ENCODE peak calls at places on chromosome X, in six cellular contexts. I is stomach; D is GM23248; H is thyroid gland; S is CD8-positive, alpha-beta memory T cell; X is left ventricle myocardium inferior. O is an unnamed sample. For H3K36me3, the result is how much of the 10 kb centered on the place peaks cover.

GRCh38 chrX:123959281-123960063 is 2.0 kb upstream of the STAG2 start:
- DNase-seq in I (peak), S (peak), X (peak), D (peak), H (peak), O (peak)

GRCh38 chrX:1391707-1392375 is at the start of gene SLC25A6:
- DNase-seq in D (peak), S (peak), X (peak), H (peak), I (peak), O (peak)

GRCh38 chrX:152989292-152989658 is 4.6 kb downstream of the PNMA5 start:
- DNase-seq in X (no peak), D (peak), S (no peak), I (no peak), H (no peak), O (no peak)

GRCh38 chrX:11591712-11592351 is 73.9 kb downstream of the ARHGAP6 start:
- DNase-seq in I (no peak), D (no peak), X (no peak), S (no peak), H (no peak), O (no peak)

GRCh38 chrX:109327271-109327670 is 154.6 kb downstream of the GUCY2F start:
- DNase-seq in I (no peak), D (no peak), X (no peak), H (no peak), S (no peak), O (no peak)

GRCh38 chrX:21528076-21528475 is 130.1 kb downstream of the KLHL34 start:
- DNase-seq in X (no peak), S (no peak), D (peak), H (no peak), I (no peak), O (no peak)

GRCh38 chrX:131073607-131074006 is 15.5 kb downstream of the ARHGAP36 start:
- DNase-seq in D (no peak), X (no peak), I (no peak), S (no peak), H (no peak), O (no peak)

GRCh38 chrX:151776113-151776790 is 41.7 kb downstream of the CNGA2 start:
- DNase-seq in H (no peak), D (peak), S (no peak), I (no peak), X (peak), O (no peak)

GRCh38 chrX:107025538-107025937 is 25.5 kb upstream of the MORC4 start:
- DNase-seq in S (no peak), D (peak), H (no peak), X (no peak), I (no peak), O (no peak)

GRCh38 chrX:37371578-37371981 is 22.4 kb downstream of the PRRG1 start:
- DNase-seq in H (peak), X (peak), D (peak), S (no peak), I (no peak), O (peak)

GRCh38 chrX:13110427-13111324 is 66.3 kb upstream of the FAM9C start:
- DNase-seq in D (peak), X (peak), H (no peak), S (no peak), I (no peak), O (peak)

GRCh38 chrX:15055146-15055930 is 182.1 kb downstream of the MOSPD2 start:
- DNase-seq in H (no peak), X (no peak), D (peak), S (no peak), I (no peak), O (no peak)

GRCh38 chrX:1190596-1191145 is 21.8 kb downstream of the CRLF2 start:
- DNase-seq in S (no peak), I (no peak), H (no peak), X (no peak), D (no peak), O (no peak)

GRCh38 chrX:79094075-79094832 is 50.2 kb upstream of the GPR174 start:
- DNase-seq in D (no peak), H (no peak), X (no peak), S (no peak), I (no peak), O (no peak)

GRCh38 chrX:21943460-21944135 is 3.1 kb downstream of the SMS start:
- DNase-seq in I (no peak), X (no peak), D (peak), S (no peak), H (peak), O (no peak)

GRCh38 chrX:110414679-110415439 is 56.2 kb downstream of the RTL9 start:
- DNase-seq in X (no peak), D (peak), S (no peak), I (no peak), H (no peak), O (no peak)

GRCh38 chrX:139691493-139691842 is 16.5 kb downstream of the MCF2 start:
- DNase-seq in S (no peak), I (no peak), H (peak), X (peak), D (peak), O (no peak)

GRCh38 chrX:75968293-75968692 is 183.2 kb upstream of the MAGEE2 start:
- DNase-seq in S (no peak), D (no peak), H (no peak), I (peak), X (no peak), O (no peak)

GRCh38 chrX:147920161-147920666 is 8.5 kb downstream of the FMR1 start:
- DNase-seq in I (no peak), S (no peak), H (no peak), D (no peak), X (no peak), O (no peak)

GRCh38 chrX:10051866-10052265 is 84.7 kb downstream of the CLDN34 start:
- DNase-seq in I (no peak), X (no peak), H (no peak), D (no peak), S (no peak), O (no peak)

GRCh38 chrX:102934624-102935023 is 2.4 kb upstream of the RAB40AL start:
- DNase-seq in X (no peak), H (peak), D (peak), S (peak), I (peak), O (no peak)

GRCh38 chrX:102345916-102346315 is 93.9 kb downstream of the NXF2B start:
- DNase-seq in X (peak), H (peak), D (peak), S (peak), I (peak), O (peak)

GRCh38 chrX:50697691-50698090 is 116.3 kb downstream of the SHROOM4 start:
- DNase-seq in S (no peak), D (peak), I (no peak), H (no peak), X (no peak), O (no peak)

GRCh38 chrX:13933851-13934250 is 95.8 kb downstream of the GEMIN8 start:
- DNase-seq in I (no peak), S (no peak), X (no peak), D (no peak), H (no peak), O (no peak)

GRCh38 chrX:3501833-3502535 is 155.5 kb upstream of the MXRA5 start:
- DNase-seq in S (no peak), H (peak), I (no peak), X (peak), D (peak), O (no peak)

GRCh38 chrX:31988975-31989374 is 917.1 kb upstream of the FTHL17 start:
- DNase-seq in I (no peak), D (no peak), S (no peak), X (no peak), H (no peak), O (no peak)

GRCh38 chrX:42530027-42530426 is 247.9 kb downstream of the PPP1R2C start:
- DNase-seq in I (no peak), S (no peak), X (no peak), H (no peak), D (peak), O (no peak)

GRCh38 chrX:106951230-106951629 is 31.0 kb downstream of the CLDN2 start:
- DNase-seq in I (no peak), D (no peak), H (no peak), X (no peak), S (no peak), O (no peak)

GRCh38 chrX:138128025-138128671 is 562.2 kb downstream of the ZIC3 start:
- DNase-seq in X (no peak), S (no peak), I (no peak), D (peak), H (no peak), O (no peak)

GRCh38 chrX:137566746-137567473 is 983 bp downstream of the ZIC3 start:
- DNase-seq in H (no peak), I (no peak), D (peak), X (no peak), S (no peak), O (no peak)

GRCh38 chrX:149610511-149610910 is 15.4 kb upstream of the HSFX2 start:
- DNase-seq in X (no peak), H (no peak), D (no peak), S (no peak), I (no peak), O (no peak)

GRCh38 chrX:18617351-18617750 is 54.6 kb downstream of the RS1 start:
- DNase-seq in D (peak), H (no peak), S (no peak), X (no peak), I (no peak), O (peak)

GRCh38 chrX:112839856-112840255 is 775 bp downstream of the AMOT start:
- DNase-seq in H (no peak), D (no peak), I (no peak), S (no peak), X (no peak), O (no peak)
- H3K4me3 ChIP-seq in H (peak), D (peak), I (peak), S (no peak), X (peak), O (peak)

GRCh38 chrX:40068048-40068447 is 29.7 kb downstream of the BCOR start:
- DNase-seq in I (no peak), S (no peak), H (no peak), X (no peak), D (peak), O (no peak)
- H3K36me3 ChIP-seq in I (half or more), S (under half), H (under half), X (under half), D (under half), O (under half)

GRCh38 chrX:33156152-33156726 is 55.1 kb downstream of the DMD start:
- DNase-seq in X (no peak), D (no peak), S (no peak), I (no peak), H (no peak), O (no peak)

GRCh38 chrX:33160273-33160672 is 51.1 kb downstream of the DMD start:
- DNase-seq in D (no peak), I (no peak), H (no peak), X (no peak), S (no peak), O (no peak)

DNA sequence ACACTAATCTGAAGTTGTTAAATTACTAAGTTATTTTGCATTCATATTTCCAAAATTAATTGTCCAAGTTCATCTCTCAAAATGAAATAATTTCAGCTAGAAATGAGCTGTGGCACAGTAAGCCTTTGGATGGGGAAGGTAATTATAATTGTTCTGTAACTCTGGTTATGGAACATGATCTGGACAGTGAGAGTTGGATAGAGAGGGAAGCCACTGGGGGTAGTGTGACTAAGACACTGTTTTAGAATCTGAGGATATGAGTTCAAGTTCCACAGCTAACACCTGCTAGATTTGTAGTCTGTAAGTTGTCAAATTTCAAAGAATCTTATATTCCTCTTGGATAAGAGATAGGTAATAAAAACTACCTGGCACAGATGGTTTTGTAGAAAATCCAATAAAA is 49.5 kb downstream of the DMD start:
- DNase-seq in D (no peak), X (no peak), H (no peak), S (no peak), I (no peak), O (no peak)
- H3K27ac ChIP-seq in D (no peak), X (no peak), H (no peak), S (no peak), I (no peak), O (no peak)

GRCh38 chrX:40148189-40148438 is 50.4 kb upstream of the BCOR start:
- DNase-seq in X (no peak), D (no peak), H (no peak), I (no peak), S (no peak), O (no peak)

GRCh38 chrX:40147399-40148188 is 49.8 kb upstream of the BCOR start:
- DNase-seq in D (no peak), H (no peak), X (no peak), S (no peak), I (no peak), O (peak)

GRCh38 chrX:40145670-40146470 is 48.1 kb upstream of the BCOR start:
- DNase-seq in I (no peak), H (no peak), D (peak), S (no peak), X (no peak), O (peak)

GRCh38 chrX:40145001-40145631 is 47.4 kb upstream of the BCOR start:
- DNase-seq in X (no peak), I (no peak), S (no peak), H (peak), D (peak), O (no peak)

DNA sequence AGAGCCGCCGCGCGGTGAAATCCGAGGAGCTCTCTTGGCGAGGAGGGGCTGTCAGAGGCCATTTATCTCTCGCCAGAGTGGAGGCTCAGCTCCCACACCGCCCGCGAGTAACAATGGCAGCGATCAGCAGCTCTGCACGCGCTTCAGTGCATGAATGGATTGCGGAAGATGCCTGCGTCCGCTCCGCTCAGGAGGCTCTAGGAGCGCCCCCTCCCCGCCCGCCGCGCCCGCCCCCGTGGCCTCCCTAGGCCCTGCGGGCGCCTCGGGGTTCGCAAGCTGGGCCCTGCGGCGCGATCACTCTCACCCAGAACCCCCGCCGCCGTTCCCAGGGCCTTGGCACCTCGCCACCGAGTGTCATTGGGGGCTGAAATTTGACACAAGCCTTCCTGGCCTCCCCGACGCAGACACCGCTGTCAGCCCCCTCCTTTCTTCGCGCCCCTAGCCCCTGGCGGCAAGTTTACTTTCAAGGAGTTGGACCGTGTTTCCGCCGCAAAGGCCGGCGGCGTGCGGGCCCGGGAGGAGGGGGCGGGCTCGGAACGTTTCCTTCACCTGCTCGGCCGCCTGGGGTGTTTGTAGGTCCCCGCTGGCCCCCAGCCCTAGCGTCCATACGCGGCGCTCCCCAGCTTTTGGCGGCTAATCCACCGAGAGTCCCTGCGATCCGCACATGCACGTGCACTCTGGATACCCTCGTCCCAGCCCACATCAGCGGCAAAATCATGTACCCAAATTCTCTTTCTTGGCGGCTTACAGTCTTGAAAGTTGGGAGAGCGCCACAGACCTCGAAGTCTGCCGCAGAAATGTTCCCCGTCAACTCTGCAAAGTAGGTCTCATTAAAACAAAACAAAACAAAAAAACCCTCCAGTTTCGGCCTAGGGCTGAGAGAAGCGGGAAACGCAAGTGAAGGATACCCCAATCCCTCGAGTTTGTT is 49.0 kb upstream of the BCOR start:
- DNase-seq in H (peak), I (no peak), X (no peak), D (peak), S (no peak), O (no peak)
- H3K4me3 ChIP-seq in H (no peak), I (peak), X (peak), D (peak), S (no peak), O (peak)

GRCh38 chrX:119636419-119636818 is 30.2 kb upstream of the NKRF start:
- DNase-seq in H (no peak), D (no peak), I (no peak), X (no peak), S (no peak), O (no peak)
- H3K36me3 ChIP-seq in H (under half), D (under half), I (under half), X (under half), S (under half), O (under half)

GRCh38 chrX:48575642-48576041 is 1.4 kb downstream of the RBM3 start:
- DNase-seq in S (no peak), X (no peak), I (no peak), D (no peak), H (no peak), O (no peak)
- H3K27ac ChIP-seq in S (peak), X (peak), I (peak), D (no peak), H (no peak), O (no peak)